ENCODE peak calls at places on chromosomes 16 and 17, in seven cellular contexts. One of them, this sample, is unnamed.

GRCh38 chr17:74773871-74774286 is 2.3 kb downstream of the NAT9 start:
- DNase-seq in nephron progenitor cell: no peak
- DNase-seq in stromal cell of bone marrow: no peak
- DNase-seq in HT-29: no peak
- DNase-seq in upper lobe of left lung: no peak
- DNase-seq in foreskin keratinocyte: no peak
- DNase-seq in frontal cortex: no peak
- DNase-seq in this sample: no peak

GRCh38 chr16:47777191-47777590 is 316.1 kb downstream of the PHKB start:
- DNase-seq in HT-29: no peak
- DNase-seq in upper lobe of left lung: no peak
- DNase-seq in nephron progenitor cell: no peak
- DNase-seq in foreskin keratinocyte: peak; percentile 41
- DNase-seq in frontal cortex: no peak
- DNase-seq in stromal cell of bone marrow: no peak
- DNase-seq in this sample: no peak

GRCh38 chr17:82322526-82323453 is 5.4 kb upstream of the CD7 start:
- DNase-seq in upper lobe of left lung: no peak
- DNase-seq in frontal cortex: no peak
- DNase-seq in HT-29: no peak
- DNase-seq in foreskin keratinocyte: no peak
- DNase-seq in stromal cell of bone marrow: no peak
- DNase-seq in nephron progenitor cell: no peak
- DNase-seq in this sample: no peak

GRCh38 chr16:46658925-46659324 is 30.1 kb downstream of the VPS35 start:
- DNase-seq in stromal cell of bone marrow: no peak
- DNase-seq in HT-29: no peak
- DNase-seq in nephron progenitor cell: no peak
- DNase-seq in frontal cortex: no peak
- DNase-seq in upper lobe of left lung: peak; percentile 70
- DNase-seq in foreskin keratinocyte: no peak
- DNase-seq in this sample: no peak

GRCh38 chr17:59763861-59764260 is 56.4 kb downstream of the VMP1 start:
- DNase-seq in stromal cell of bone marrow: peak; percentile 63
- DNase-seq in frontal cortex: no peak
- DNase-seq in upper lobe of left lung: no peak
- DNase-seq in nephron progenitor cell: no peak
- DNase-seq in foreskin keratinocyte: peak; percentile 83
- DNase-seq in HT-29: no peak
- DNase-seq in this sample: no peak

GRCh38 chr16:31052131-31052530 is 18.8 kb downstream of the STX4 start:
- DNase-seq in upper lobe of left lung: peak; percentile 57
- DNase-seq in nephron progenitor cell: no peak
- DNase-seq in HT-29: peak; percentile 15
- DNase-seq in frontal cortex: no peak
- DNase-seq in stromal cell of bone marrow: peak; percentile 97
- DNase-seq in foreskin keratinocyte: peak; percentile 92
- DNase-seq in this sample: no peak

GRCh38 chr17:20896153-20896649 is 146.6 kb downstream of the USP22 start:
- DNase-seq in nephron progenitor cell: no peak
- DNase-seq in HT-29: peak; percentile 3
- DNase-seq in foreskin keratinocyte: no peak
- DNase-seq in stromal cell of bone marrow: no peak
- DNase-seq in frontal cortex: no peak
- DNase-seq in upper lobe of left lung: no peak
- DNase-seq in this sample: no peak

GRCh38 chr17:80647746-80648145 is 103.1 kb downstream of the RPTOR start:
- DNase-seq in HT-29: no peak
- DNase-seq in frontal cortex: no peak
- DNase-seq in stromal cell of bone marrow: peak; percentile 83
- DNase-seq in foreskin keratinocyte: peak; percentile 11
- DNase-seq in nephron progenitor cell: no peak
- DNase-seq in upper lobe of left lung: no peak
- DNase-seq in this sample: no peak

GRCh38 chr17:8120520-8121443 is 2.5 kb upstream of the ALOXE3 start:
- DNase-seq in stromal cell of bone marrow: no peak
- DNase-seq in frontal cortex: peak; percentile 68
- DNase-seq in HT-29: peak; percentile 88
- DNase-seq in foreskin keratinocyte: peak; percentile 75
- DNase-seq in nephron progenitor cell: peak; percentile 78
- DNase-seq in upper lobe of left lung: peak; percentile 66
- DNase-seq in this sample: peak; percentile 64

GRCh38 chr17:72120878-72121163 is at the start of gene SOX9:
- DNase-seq in frontal cortex: peak; percentile 92
- DNase-seq in foreskin keratinocyte: peak; percentile 90
- DNase-seq in nephron progenitor cell: peak; percentile 81
- DNase-seq in stromal cell of bone marrow: peak; percentile 96
- DNase-seq in upper lobe of left lung: peak; percentile 81
- DNase-seq in HT-29: peak; percentile 94
- DNase-seq in this sample: peak; percentile 72

GRCh38 chr17:30433514-30433913 is 43.7 kb upstream of the GOSR1 start:
- DNase-seq in stromal cell of bone marrow: peak; percentile 66
- DNase-seq in foreskin keratinocyte: peak; percentile 57
- DNase-seq in nephron progenitor cell: no peak
- DNase-seq in frontal cortex: no peak
- DNase-seq in upper lobe of left lung: peak; percentile 61
- DNase-seq in HT-29: peak; percentile 69
- DNase-seq in this sample: no peak

GRCh38 chr17:21283482-21284318 is 811 bp upstream of the MAP2K3 start:
- DNase-seq in foreskin keratinocyte: no peak
- DNase-seq in frontal cortex: no peak
- DNase-seq in HT-29: no peak
- DNase-seq in nephron progenitor cell: peak; percentile 31
- DNase-seq in upper lobe of left lung: peak; percentile 30
- DNase-seq in stromal cell of bone marrow: no peak
- DNase-seq in this sample: no peak

GRCh38 chr16:67652578-67653130 is 7.4 kb downstream of the ACD start:
- DNase-seq in HT-29: no peak
- DNase-seq in nephron progenitor cell: peak; percentile 80
- DNase-seq in upper lobe of left lung: no peak
- DNase-seq in frontal cortex: peak; percentile 87
- DNase-seq in foreskin keratinocyte: no peak
- DNase-seq in stromal cell of bone marrow: no peak
- DNase-seq in this sample: no peak

GRCh38 chr17:65749479-65749878 is 188.0 kb upstream of the AXIN2 start:
- DNase-seq in stromal cell of bone marrow: no peak
- DNase-seq in frontal cortex: no peak
- DNase-seq in upper lobe of left lung: no peak
- DNase-seq in foreskin keratinocyte: peak; percentile 59
- DNase-seq in nephron progenitor cell: no peak
- DNase-seq in HT-29: peak; percentile 62
- DNase-seq in this sample: no peak

GRCh38 chr17:64150237-64151015 is 20.5 kb upstream of the ERN1 start:
- DNase-seq in stromal cell of bone marrow: peak; percentile 54
- DNase-seq in nephron progenitor cell: no peak
- DNase-seq in foreskin keratinocyte: no peak
- DNase-seq in HT-29: peak; percentile 23
- DNase-seq in frontal cortex: no peak
- DNase-seq in upper lobe of left lung: peak; percentile 76
- DNase-seq in this sample: no peak

This sample was measured in neural crest cell.